ENCODE peak calls at places on chromosomes 3 and 15, in seven cellular contexts. W is WTC11, A is A549, V is cardiac muscle cell, J is AG10803, T is H1, R is thyroid gland. C is an unnamed sample.

GRCh38 chr3:171221597-171221996 is 195.1 kb upstream of the SLC2A2 start:
- DNase-seq in W (no peak), A (no peak), V (no peak), J (no peak), T (no peak), R (no peak), C (no peak)

GRCh38 chr3:146577662-146578061 is 27.5 kb downstream of the PLSCR5 start:
- DNase-seq in W (no peak), A (no peak), V (peak), J (peak), T (no peak), R (no peak), C (peak)

GRCh38 chr3:59704292-59704691 is 654.5 kb upstream of the CFAP20DC start:
- DNase-seq in W (no peak), A (no peak), V (peak), J (no peak), T (no peak), R (no peak), C (no peak)

GRCh38 chr15:34223904-34224596 is 766 bp upstream of the EMC4 start:
- DNase-seq in W (no peak), A (peak), V (peak), J (peak), T (no peak), R (peak), C (no peak)

GRCh38 chr3:61985020-61985419 is 388.3 kb downstream of the FEZF2 start:
- DNase-seq in W (no peak), A (no peak), V (peak), J (peak), T (no peak), R (no peak), C (peak)

GRCh38 chr3:133895208-133896001 is at the start of gene RAB6B:
- DNase-seq in W (peak), A (no peak), V (peak), J (peak), T (no peak), R (peak), C (peak)

GRCh38 chr3:8983026-8983425 is 19.8 kb upstream of the RAD18 start:
- DNase-seq in W (no peak), A (no peak), V (no peak), J (no peak), T (no peak), R (no peak), C (no peak)

GRCh38 chr15:101014276-101014675 is 95.1 kb downstream of the LRRK1 start:
- DNase-seq in W (no peak), A (no peak), V (no peak), J (no peak), T (no peak), R (peak), C (no peak)

GRCh38 chr3:70726966-70727365 is 414.5 kb upstream of the MDFIC2 start:
- DNase-seq in W (no peak), A (no peak), V (no peak), J (peak), T (no peak), R (no peak), C (peak)

GRCh38 chr15:67148196-67148701 is 82.8 kb downstream of the SMAD3 start:
- DNase-seq in W (no peak), A (no peak), V (peak), J (peak), T (no peak), R (peak), C (peak)

GRCh38 chr3:190811775-190812480 is 50.6 kb downstream of the GMNC start:
- DNase-seq in W (peak), A (peak), V (peak), J (peak), T (peak), R (peak), C (peak)

GRCh38 chr15:74783072-74783807 is 1.4 kb downstream of the CSK start:
- DNase-seq in W (no peak), A (no peak), V (peak), J (no peak), T (no peak), R (no peak), C (peak)

DNA sequence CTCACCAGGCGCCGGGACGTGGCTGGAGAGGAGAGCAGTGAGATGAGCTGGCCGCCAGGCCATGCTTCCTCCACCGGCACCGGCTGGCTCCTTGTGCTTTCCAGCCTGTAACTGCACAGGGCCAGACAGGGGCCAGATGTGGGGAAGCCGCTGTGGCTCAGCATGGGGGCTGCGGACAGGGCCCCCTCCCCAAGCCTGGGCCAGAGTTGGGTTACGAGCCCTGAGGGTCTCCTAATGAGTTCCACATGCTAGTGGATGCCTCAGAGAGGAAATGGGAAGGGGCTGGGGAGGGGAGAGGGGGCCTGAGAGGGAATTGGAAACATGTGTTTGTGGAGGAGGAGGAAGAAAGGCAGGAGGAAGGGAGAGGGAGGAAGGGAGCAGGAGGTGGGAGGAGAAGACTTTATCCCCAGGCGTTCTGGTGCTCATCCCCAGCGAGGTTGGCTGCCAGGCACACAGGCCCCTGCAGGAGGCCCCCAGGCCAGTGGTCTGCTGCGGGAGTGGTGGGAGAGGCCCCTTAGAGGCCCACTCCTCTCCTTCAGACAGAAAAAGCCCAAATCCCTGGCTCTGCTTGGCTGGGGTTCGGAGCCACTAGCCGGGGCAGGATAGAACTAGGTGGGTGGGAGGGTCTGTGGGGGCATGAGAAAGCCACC is 11.8 kb upstream of the DUSP7 start:
- DNase-seq in W (no peak), A (no peak), V (peak), J (peak), T (no peak), R (no peak), C (peak)
- TF ChIP-seq CTCF in W (no peak), A (no peak), V (no peak), J (no peak), T (no peak), R (no peak), C (no peak)

DNA sequence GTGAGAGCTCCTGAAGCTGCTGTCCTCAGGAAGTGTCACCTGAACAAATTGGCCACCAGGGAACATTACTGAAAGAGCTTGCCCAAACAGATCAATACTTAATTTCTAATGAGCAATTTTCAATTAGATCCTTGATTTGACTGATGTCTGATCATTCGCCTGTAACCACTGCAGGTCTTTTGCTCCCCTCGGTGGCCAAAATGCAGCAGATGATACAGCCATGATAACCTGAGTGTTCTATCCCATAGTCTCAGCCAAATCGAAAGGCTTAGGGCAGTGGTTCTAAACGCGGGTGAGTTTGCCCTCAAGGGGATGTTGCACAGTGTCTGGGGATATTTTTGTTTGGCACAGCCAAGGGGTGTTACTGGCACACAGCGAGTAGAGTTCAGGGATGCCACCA is 57.7 kb upstream of the MEX3B start:
- DNase-seq in W (no peak), A (no peak), V (no peak), J (no peak), T (no peak), R (no peak), C (no peak)
- TF ChIP-seq CTCF in W (no peak), A (peak), V (no peak), J (peak), T (peak), R (no peak), C (peak)

GRCh38 chr3:107861422-107861821 is 229.4 kb downstream of the CD47 start:
- DNase-seq in W (no peak), A (no peak), V (no peak), J (no peak), T (no peak), R (no peak), C (no peak)

GRCh38 chr3:107857854-107858253 is 233.0 kb downstream of the CD47 start:
- DNase-seq in W (no peak), A (no peak), V (no peak), J (no peak), T (no peak), R (no peak), C (no peak)

GRCh38 chr3:107850681-107851080 is 240.2 kb downstream of the CD47 start:
- DNase-seq in W (no peak), A (no peak), V (no peak), J (no peak), T (no peak), R (no peak), C (no peak)

DNA sequence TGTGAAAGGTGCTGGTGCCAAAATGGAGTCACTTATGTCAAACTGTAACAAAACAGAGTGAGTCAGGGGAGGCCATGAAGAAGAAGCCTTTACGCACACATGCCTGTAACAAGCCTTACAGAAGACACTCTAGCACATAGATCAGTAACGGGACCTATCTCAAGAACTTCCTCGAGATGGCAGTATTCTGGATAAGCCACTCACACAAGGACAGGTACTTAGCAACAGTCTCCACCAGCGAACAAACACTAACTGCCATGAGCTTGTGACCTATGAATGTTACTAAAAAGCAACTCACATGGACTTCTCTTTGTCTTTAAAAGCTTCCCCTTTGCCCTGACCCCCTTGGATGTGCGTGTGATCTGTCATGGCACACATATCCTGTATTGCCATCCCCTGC is 235.1 kb downstream of the CD47 start:
- DNase-seq in W (no peak), A (peak), V (peak), J (peak), T (no peak), R (no peak), C (no peak)
- TF ChIP-seq CTCF in W (no peak), A (peak), V (peak), J (peak), T (peak), R (peak), C (no peak)

GRCh38 chr15:87496795-87497194 is 759.7 kb downstream of the NTRK3 start:
- DNase-seq in W (no peak), A (no peak), V (no peak), J (no peak), T (no peak), R (no peak), C (no peak)

GRCh38 chr15:87502173-87502572 is 754.4 kb downstream of the NTRK3 start:
- DNase-seq in W (no peak), A (no peak), V (no peak), J (no peak), T (no peak), R (no peak), C (no peak)

GRCh38 chr15:87500240-87500639 is 756.3 kb downstream of the NTRK3 start:
- DNase-seq in W (peak), A (no peak), V (no peak), J (no peak), T (no peak), R (no peak), C (no peak)

GRCh38 chr15:87496109-87496508 is 760.4 kb downstream of the NTRK3 start:
- DNase-seq in W (no peak), A (no peak), V (no peak), J (no peak), T (no peak), R (no peak), C (no peak)

DNA sequence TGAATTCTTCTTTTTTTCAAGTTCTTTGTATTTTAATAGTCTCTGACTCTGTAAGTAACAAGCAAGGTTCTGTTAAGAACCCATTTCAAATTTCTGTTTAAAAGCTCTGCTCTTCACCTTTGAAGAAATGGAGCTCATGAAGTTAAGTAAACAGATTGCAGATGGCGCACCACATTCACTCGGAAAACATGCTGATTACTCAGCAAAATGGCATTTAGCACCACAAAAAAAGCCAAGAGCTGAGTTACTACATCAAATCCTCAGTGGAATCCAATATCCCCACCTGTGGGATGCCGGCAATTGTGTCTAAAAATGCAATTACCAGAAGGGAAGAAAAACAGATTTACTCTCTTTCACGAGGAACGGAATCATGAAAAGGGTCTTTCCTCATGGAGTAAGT is 758.0 kb downstream of the NTRK3 start:
- DNase-seq in W (no peak), A (no peak), V (no peak), J (peak), T (no peak), R (no peak), C (no peak)
- TF ChIP-seq CTCF in W (no peak), A (no peak), V (no peak), J (no peak), T (no peak), R (no peak), C (no peak)

C was measured in foreskin fibroblast.